ENCODE peak calls at places on chromosomes 11 and 22, in four cellular contexts. One of them, this sample, is unnamed.
A peak's percentile ranks its signal among the peaks of the same experiment; 100 is the strongest.

GRCh38 chr22:47625013-47625385 is 862.5 kb downstream of the TBC1D22A start:
- DNase-seq in body of pancreas: no peak
- DNase-seq in endothelial cell: no peak
- DNase-seq in OCI-LY7: no peak
- DNase-seq in this sample: no peak

GRCh38 chr22:37198290-37199102 is 10.4 kb upstream of the C1QTNF6 start:
- DNase-seq in body of pancreas: peak; percentile 87
- DNase-seq in endothelial cell: peak; percentile 91
- DNase-seq in OCI-LY7: peak; percentile 81
- DNase-seq in this sample: peak; percentile 92

GRCh38 chr11:62033191-62034044 is 66.0 kb upstream of the FTH1 start:
- DNase-seq in OCI-LY7: no peak
- DNase-seq in endothelial cell: no peak
- DNase-seq in body of pancreas: no peak
- DNase-seq in this sample: no peak

GRCh38 chr11:66478823-66479740 is 1.2 kb upstream of the DPP3 start:
- DNase-seq in body of pancreas: peak; percentile 57
- DNase-seq in endothelial cell: no peak
- DNase-seq in OCI-LY7: peak; percentile 71
- DNase-seq in this sample: peak; percentile 38

GRCh38 chr22:43449205-43449830 is 37.5 kb downstream of the MPPED1 start:
- DNase-seq in endothelial cell: no peak
- DNase-seq in body of pancreas: no peak
- DNase-seq in OCI-LY7: no peak
- DNase-seq in this sample: peak; percentile 41

GRCh38 chr11:112281776-112282175 is 21.1 kb upstream of the PLET1 start:
- DNase-seq in endothelial cell: no peak
- DNase-seq in body of pancreas: no peak
- DNase-seq in OCI-LY7: peak; percentile 9
- DNase-seq in this sample: no peak

GRCh38 chr22:31122532-31123291 is at the start of gene INPP5J:
- DNase-seq in body of pancreas: peak; percentile 79
- DNase-seq in OCI-LY7: no peak
- DNase-seq in endothelial cell: no peak
- DNase-seq in this sample: no peak

GRCh38 chr22:39117585-39118191 is 20.6 kb downstream of the APOBEC3H start:
- DNase-seq in endothelial cell: peak; percentile 71
- DNase-seq in OCI-LY7: peak; percentile 84
- DNase-seq in body of pancreas: peak; percentile 75
- DNase-seq in this sample: peak; percentile 47

GRCh38 chr11:69055212-69055586 is 6.5 kb downstream of the TPCN2 start:
- DNase-seq in body of pancreas: no peak
- DNase-seq in endothelial cell: no peak
- DNase-seq in OCI-LY7: no peak
- DNase-seq in this sample: no peak

GRCh38 chr11:78973833-78974232 is 399.2 kb upstream of the NARS2 start:
- DNase-seq in body of pancreas: no peak
- DNase-seq in OCI-LY7: no peak
- DNase-seq in endothelial cell: no peak
- DNase-seq in this sample: no peak

GRCh38 chr11:124415356-124415923 is 9.2 kb downstream of the OR8B4 start:
- DNase-seq in endothelial cell: no peak
- DNase-seq in OCI-LY7: peak; percentile 64
- DNase-seq in body of pancreas: no peak
- DNase-seq in this sample: peak; percentile 8

GRCh38 chr11:66529069-66529468 is 16.8 kb downstream of the ZDHHC24 start:
- DNase-seq in body of pancreas: no peak
- DNase-seq in endothelial cell: no peak
- DNase-seq in OCI-LY7: no peak
- DNase-seq in this sample: no peak

GRCh38 chr11:34425360-34425759 is 13.4 kb upstream of the CAT start:
- DNase-seq in body of pancreas: no peak
- DNase-seq in OCI-LY7: no peak
- DNase-seq in endothelial cell: no peak
- DNase-seq in this sample: no peak

GRCh38 chr11:36010010-36010740 is 66.3 kb downstream of the LDLRAD3 start:
- DNase-seq in endothelial cell: no peak
- DNase-seq in OCI-LY7: no peak
- DNase-seq in body of pancreas: no peak
- DNase-seq in this sample: no peak

GRCh38 chr11:118311518-118311917 is 7.0 kb downstream of the CD3E start:
- DNase-seq in OCI-LY7: peak; percentile 50
- DNase-seq in body of pancreas: no peak
- DNase-seq in endothelial cell: no peak
- DNase-seq in this sample: no peak

GRCh38 chr11:34250732-34251639 is 106.8 kb downstream of the ABTB2 start:
- DNase-seq in body of pancreas: no peak
- DNase-seq in OCI-LY7: peak; percentile 50
- DNase-seq in endothelial cell: no peak
- DNase-seq in this sample: peak; percentile 37

GRCh38 chr11:115087791-115088190 is 409.5 kb downstream of the NXPE2 start:
- DNase-seq in OCI-LY7: no peak
- DNase-seq in body of pancreas: no peak
- DNase-seq in endothelial cell: no peak
- DNase-seq in this sample: no peak

GRCh38 chr22:46963672-46964545 is 201.5 kb downstream of the TBC1D22A start:
- DNase-seq in body of pancreas: no peak
- DNase-seq in endothelial cell: no peak
- DNase-seq in OCI-LY7: no peak
- DNase-seq in this sample: no peak

GRCh38 chr22:30481711-30482110 is 9.9 kb upstream of the SEC14L3 start:
- DNase-seq in endothelial cell: no peak
- DNase-seq in body of pancreas: no peak
- DNase-seq in OCI-LY7: no peak
- DNase-seq in this sample: no peak

GRCh38 chr11:65613091-65613928 is 711 bp downstream of the MAP3K11 start:
- DNase-seq in endothelial cell: peak; percentile 32
- DNase-seq in body of pancreas: peak; percentile 58
- DNase-seq in OCI-LY7: peak; percentile 19
- DNase-seq in this sample: no peak

GRCh38 chr11:106156290-106156937 is 79.0 kb downstream of the AASDHPPT start:
- DNase-seq in body of pancreas: peak; percentile 57
- DNase-seq in endothelial cell: peak; percentile 25
- DNase-seq in OCI-LY7: peak; percentile 16
- DNase-seq in this sample: peak; percentile 45

GRCh38 chr11:4884341-4884740 is 2.6 kb downstream of the OR51T1 start:
- DNase-seq in OCI-LY7: no peak
- DNase-seq in endothelial cell: no peak
- DNase-seq in body of pancreas: no peak
- DNase-seq in this sample: no peak

GRCh38 chr11:64101461-64101860 is 64.5 kb downstream of the MACROD1 start:
- DNase-seq in endothelial cell: no peak
- DNase-seq in body of pancreas: no peak
- DNase-seq in OCI-LY7: no peak
- DNase-seq in this sample: no peak

GRCh38 chr11:289145-289705 is 299 bp downstream of the PGGHG start:
- DNase-seq in endothelial cell: no peak
- DNase-seq in body of pancreas: no peak
- DNase-seq in OCI-LY7: no peak
- DNase-seq in this sample: peak; percentile 63

GRCh38 chr11:61121917-61122316 is 19.6 kb downstream of the CD5 start:
- DNase-seq in endothelial cell: no peak
- DNase-seq in OCI-LY7: no peak
- DNase-seq in body of pancreas: no peak
- DNase-seq in this sample: no peak

GRCh38 chr22:40281717-40282116 is 64.6 kb upstream of the ADSL start:
- DNase-seq in body of pancreas: peak; percentile 46
- DNase-seq in OCI-LY7: no peak
- DNase-seq in endothelial cell: no peak
- DNase-seq in this sample: no peak

GRCh38 chr11:45259607-45260006 is 26.5 kb downstream of the SYT13 start:
- DNase-seq in OCI-LY7: no peak
- DNase-seq in endothelial cell: no peak
- DNase-seq in body of pancreas: peak; percentile 59
- DNase-seq in this sample: no peak

GRCh38 chr11:10418259-10418949 is 36.7 kb upstream of the AMPD3 start:
- DNase-seq in body of pancreas: no peak
- DNase-seq in OCI-LY7: no peak
- DNase-seq in endothelial cell: no peak
- DNase-seq in this sample: no peak

GRCh38 chr11:37503411-37504065 is 905.5 kb upstream of the RAG2 start:
- DNase-seq in body of pancreas: no peak
- DNase-seq in endothelial cell: no peak
- DNase-seq in OCI-LY7: no peak
- DNase-seq in this sample: no peak

GRCh38 chr11:126892781-126893180 is 107.8 kb downstream of the KIRREL3 start:
- DNase-seq in endothelial cell: no peak
- DNase-seq in OCI-LY7: no peak
- DNase-seq in body of pancreas: no peak
- DNase-seq in this sample: no peak

GRCh38 chr11:45646275-45646970 is 19.0 kb downstream of the CHST1 start:
- DNase-seq in endothelial cell: no peak
- DNase-seq in OCI-LY7: peak; percentile 43
- DNase-seq in body of pancreas: no peak
- DNase-seq in this sample: no peak

GRCh38 chr11:45294499-45294898 is 8.4 kb upstream of the SYT13 start:
- DNase-seq in OCI-LY7: no peak
- DNase-seq in body of pancreas: no peak
- DNase-seq in endothelial cell: no peak
- DNase-seq in this sample: no peak

GRCh38 chr11:91459840-91460239 is 764.8 kb upstream of the FAT3 start:
- DNase-seq in body of pancreas: no peak
- DNase-seq in endothelial cell: no peak
- DNase-seq in OCI-LY7: no peak
- DNase-seq in this sample: no peak

DNA sequence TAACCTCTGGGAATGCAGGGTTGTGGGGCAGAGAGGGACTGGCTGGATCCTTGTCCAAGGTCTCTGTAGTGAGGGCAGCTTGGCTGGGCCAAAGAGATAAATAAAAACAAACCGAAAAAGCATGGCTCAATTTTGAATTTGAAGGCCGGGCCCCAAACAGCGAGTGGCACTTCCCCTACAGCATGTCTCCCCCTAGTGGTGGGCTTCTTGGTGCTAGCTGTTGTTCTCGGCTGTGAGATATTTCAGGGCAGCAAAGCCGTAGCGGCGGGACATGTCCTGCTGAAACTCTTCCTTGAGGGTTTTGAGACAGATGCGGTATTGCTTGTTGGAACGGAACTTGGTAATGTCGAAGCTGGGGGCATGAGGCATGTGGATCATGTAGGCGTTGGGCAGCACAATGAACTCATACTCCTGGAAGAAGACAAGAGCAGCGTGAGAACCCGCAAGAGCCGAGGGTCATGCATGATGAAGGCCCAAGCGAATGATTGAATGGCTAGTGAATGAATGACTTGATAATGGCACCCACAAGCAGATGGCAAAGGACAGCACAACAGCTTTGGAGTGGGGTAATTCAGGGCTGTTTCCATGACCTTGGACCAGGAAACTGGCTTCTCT is 216.1 kb upstream of the SYN3 start:
- DNase-seq in endothelial cell: peak; percentile 67
- DNase-seq in OCI-LY7: peak; percentile 87
- DNase-seq in body of pancreas: peak; percentile 13
- DNase-seq in this sample: peak; percentile 30
- TF ChIP-seq CTCF in endothelial cell: peak; percentile 79
- TF ChIP-seq CTCF in OCI-LY7: peak; percentile 96
- TF ChIP-seq CTCF in body of pancreas: peak; percentile 21
- TF ChIP-seq CTCF in this sample: peak; percentile 66

DNA sequence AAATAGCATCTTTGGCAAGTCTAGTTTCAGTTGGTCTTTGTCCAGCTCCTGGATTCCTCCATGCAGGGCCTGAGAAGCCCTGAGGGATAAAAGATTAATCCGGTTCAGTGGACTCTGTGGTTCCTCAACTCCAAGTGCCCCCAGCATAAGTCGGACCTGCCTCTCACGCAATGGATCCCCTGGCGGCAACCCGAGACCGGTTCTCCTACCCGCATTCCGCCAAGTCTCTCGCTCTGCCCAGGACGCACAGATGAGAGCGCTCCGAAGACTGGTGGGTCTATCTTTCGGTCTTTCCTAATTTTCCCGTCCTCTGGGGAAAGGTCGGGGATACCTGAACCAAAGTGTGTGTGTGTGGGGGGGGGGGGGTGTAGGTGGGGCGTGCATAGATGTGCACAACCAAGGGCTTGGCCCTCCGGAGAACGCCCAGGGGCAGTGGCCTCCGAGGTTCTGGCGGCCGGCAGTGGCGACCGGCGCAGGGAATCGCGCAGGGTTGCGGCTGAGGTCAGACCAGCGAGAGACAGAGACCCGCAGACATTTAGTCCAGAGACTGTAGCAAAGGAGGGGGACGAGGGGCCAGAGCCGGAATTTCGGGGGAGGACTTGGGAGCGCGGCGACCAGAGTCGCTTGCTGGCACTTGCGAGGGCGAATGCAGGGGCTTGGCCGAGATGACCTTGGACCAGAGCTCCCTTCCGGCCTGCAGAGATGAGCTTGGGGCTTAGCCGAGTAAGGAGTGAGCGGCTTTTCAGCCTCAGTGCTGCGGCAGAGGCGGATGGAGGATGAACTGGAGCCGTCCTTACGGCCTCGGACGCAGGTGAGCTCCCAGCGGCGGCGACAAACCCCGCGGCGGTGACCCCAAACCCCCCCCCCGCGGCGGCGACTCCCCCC is 712 bp upstream of the SLC2A11 start:
- DNase-seq in endothelial cell: peak; percentile 41
- DNase-seq in body of pancreas: peak; percentile 55
- DNase-seq in OCI-LY7: peak; percentile 47
- DNase-seq in this sample: no peak
- TF ChIP-seq CTCF in endothelial cell: no peak
- TF ChIP-seq CTCF in body of pancreas: peak; percentile 22
- TF ChIP-seq CTCF in OCI-LY7: no peak
- TF ChIP-seq CTCF in this sample: no peak

GRCh38 chr11:122108192-122108799 is 7.7 kb downstream of the BLID start:
- DNase-seq in OCI-LY7: peak; percentile 46
- DNase-seq in body of pancreas: peak; percentile 47
- DNase-seq in endothelial cell: peak; percentile 54
- DNase-seq in this sample: peak; percentile 30
- TF ChIP-seq CTCF in OCI-LY7: peak; percentile 87
- TF ChIP-seq CTCF in body of pancreas: peak; percentile 47
- TF ChIP-seq CTCF in endothelial cell: peak; percentile 65
- TF ChIP-seq CTCF in this sample: peak; percentile 74

DNA sequence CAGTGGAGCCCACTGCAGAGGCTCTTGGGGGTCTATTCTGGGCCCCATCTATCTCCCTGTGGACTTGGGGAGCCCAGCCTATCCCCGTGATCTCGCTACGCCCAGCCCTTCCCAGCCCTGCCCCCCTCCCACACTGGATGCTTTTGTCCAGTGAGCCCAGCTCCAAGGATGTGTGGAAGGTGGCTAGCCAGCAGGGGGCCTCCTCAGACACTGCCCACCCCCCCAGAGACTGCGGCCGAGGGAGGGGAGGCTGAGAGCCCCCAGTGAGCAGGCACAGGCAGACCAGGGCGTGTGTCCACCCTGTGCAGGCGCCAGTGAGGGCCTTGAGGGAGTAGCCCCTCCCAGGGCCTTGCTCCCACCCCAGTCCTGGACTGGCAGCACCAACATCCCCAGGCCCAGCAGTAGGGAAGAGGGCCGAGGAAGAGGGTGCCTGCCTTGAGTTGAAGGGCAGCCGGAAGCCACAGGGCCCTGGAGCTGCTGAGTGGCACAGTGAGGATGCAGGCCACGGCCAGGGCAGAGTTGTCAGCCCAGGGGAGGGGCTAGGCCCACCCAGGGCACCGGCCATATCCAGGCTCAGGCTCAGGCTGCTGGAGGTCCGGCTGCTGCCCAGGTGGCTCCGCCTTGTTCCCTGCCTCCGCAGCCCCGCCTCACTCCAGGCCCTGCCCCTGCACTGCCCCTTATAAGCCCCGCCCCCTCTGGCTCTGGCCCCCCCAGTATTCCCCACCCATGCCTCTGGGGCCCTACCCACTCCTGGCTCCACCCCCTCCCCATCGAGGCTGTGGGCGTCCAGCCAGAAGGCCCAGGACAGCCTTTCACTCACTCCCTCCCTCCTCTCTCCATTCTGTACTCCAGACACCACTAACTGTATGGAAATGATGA is 28.0 kb downstream of the MOB2 start:
- DNase-seq in body of pancreas: peak; percentile 67
- DNase-seq in endothelial cell: peak; percentile 45
- DNase-seq in OCI-LY7: peak; percentile 3
- DNase-seq in this sample: no peak
- TF ChIP-seq CTCF in body of pancreas: no peak
- TF ChIP-seq CTCF in endothelial cell: peak; percentile 47
- TF ChIP-seq CTCF in OCI-LY7: peak; percentile 53
- TF ChIP-seq CTCF in this sample: peak; percentile 20